ENCODE peak calls at places on chromosome 22, in ten cellular contexts. One of them, this sample, is unnamed. For H3K27me3, the result is how much of the 10 kb centered on the place peaks cover.

GRCh38 chr22:25564320-25564978 is at the start of gene GRK3:
- DNase-seq in ovary: peak
- DNase-seq in HCT116: peak
- DNase-seq in heart left ventricle: peak
- DNase-seq in adrenal gland: peak
- DNase-seq in uterus: peak
- DNase-seq in IMR-90: peak
- DNase-seq in tibial nerve: peak
- DNase-seq in upper lobe of left lung: peak
- DNase-seq in Peyer's patch: peak
- DNase-seq in this sample: peak

GRCh38 chr22:37145415-37146385 is 4.0 kb downstream of the IL2RB start:
- DNase-seq in ovary: no peak
- DNase-seq in HCT116: no peak
- DNase-seq in heart left ventricle: no peak
- DNase-seq in adrenal gland: no peak
- DNase-seq in uterus: no peak
- DNase-seq in IMR-90: peak
- DNase-seq in tibial nerve: no peak
- DNase-seq in upper lobe of left lung: no peak
- DNase-seq in Peyer's patch: peak
- DNase-seq in this sample: no peak

GRCh38 chr22:20239063-20239950 is 28.8 kb downstream of the RTN4R start:
- DNase-seq in ovary: peak
- DNase-seq in HCT116: no peak
- DNase-seq in heart left ventricle: peak
- DNase-seq in adrenal gland: peak
- DNase-seq in uterus: peak
- DNase-seq in IMR-90: peak
- DNase-seq in tibial nerve: no peak
- DNase-seq in upper lobe of left lung: no peak
- DNase-seq in Peyer's patch: peak
- DNase-seq in this sample: peak

GRCh38 chr22:49670610-49671330 is 156.9 kb downstream of the BRD1 start:
- DNase-seq in ovary: no peak
- DNase-seq in HCT116: no peak
- DNase-seq in heart left ventricle: no peak
- DNase-seq in adrenal gland: no peak
- DNase-seq in uterus: no peak
- DNase-seq in IMR-90: no peak
- DNase-seq in tibial nerve: no peak
- DNase-seq in upper lobe of left lung: peak
- DNase-seq in Peyer's patch: peak
- DNase-seq in this sample: peak

GRCh38 chr22:50423956-50424355 is 50.9 kb downstream of the SBF1 start:
- DNase-seq in ovary: no peak
- DNase-seq in HCT116: no peak
- DNase-seq in heart left ventricle: no peak
- DNase-seq in adrenal gland: no peak
- DNase-seq in uterus: no peak
- DNase-seq in IMR-90: no peak
- DNase-seq in tibial nerve: no peak
- DNase-seq in upper lobe of left lung: no peak
- DNase-seq in Peyer's patch: no peak
- DNase-seq in this sample: no peak

GRCh38 chr22:47161631-47162030 is 399.2 kb downstream of the TBC1D22A start:
- DNase-seq in ovary: peak
- DNase-seq in HCT116: no peak
- DNase-seq in heart left ventricle: no peak
- DNase-seq in adrenal gland: peak
- DNase-seq in uterus: peak
- DNase-seq in IMR-90: no peak
- DNase-seq in tibial nerve: no peak
- DNase-seq in upper lobe of left lung: peak
- DNase-seq in Peyer's patch: peak
- DNase-seq in this sample: peak

GRCh38 chr22:42645938-42646568 is 3.1 kb downstream of the CYB5R3 start:
- DNase-seq in ovary: no peak
- DNase-seq in HCT116: no peak
- DNase-seq in heart left ventricle: no peak
- DNase-seq in adrenal gland: no peak
- DNase-seq in uterus: no peak
- DNase-seq in IMR-90: no peak
- DNase-seq in tibial nerve: no peak
- DNase-seq in upper lobe of left lung: peak
- DNase-seq in Peyer's patch: peak
- DNase-seq in this sample: no peak

GRCh38 chr22:27825174-27825573 is 23.6 kb upstream of the MN1 start:
- DNase-seq in ovary: no peak
- DNase-seq in HCT116: no peak
- DNase-seq in heart left ventricle: no peak
- DNase-seq in adrenal gland: no peak
- DNase-seq in uterus: no peak
- DNase-seq in IMR-90: no peak
- DNase-seq in tibial nerve: no peak
- DNase-seq in upper lobe of left lung: no peak
- DNase-seq in Peyer's patch: no peak
- DNase-seq in this sample: no peak

GRCh38 chr22:32958021-32958420 is 100.2 kb downstream of the SYN3 start:
- DNase-seq in ovary: no peak
- DNase-seq in HCT116: no peak
- DNase-seq in heart left ventricle: no peak
- DNase-seq in adrenal gland: no peak
- DNase-seq in uterus: no peak
- DNase-seq in IMR-90: no peak
- DNase-seq in tibial nerve: no peak
- DNase-seq in upper lobe of left lung: no peak
- DNase-seq in Peyer's patch: no peak
- DNase-seq in this sample: no peak

GRCh38 chr22:47001288-47001687 is 238.8 kb downstream of the TBC1D22A start:
- DNase-seq in ovary: no peak
- DNase-seq in HCT116: no peak
- DNase-seq in heart left ventricle: no peak
- DNase-seq in adrenal gland: no peak
- DNase-seq in uterus: no peak
- DNase-seq in IMR-90: no peak
- DNase-seq in tibial nerve: no peak
- DNase-seq in upper lobe of left lung: no peak
- DNase-seq in Peyer's patch: no peak
- DNase-seq in this sample: no peak

GRCh38 chr22:49992921-49993648 is 19.5 kb downstream of the IL17REL start:
- DNase-seq in ovary: no peak
- DNase-seq in HCT116: no peak
- DNase-seq in heart left ventricle: no peak
- DNase-seq in adrenal gland: peak
- DNase-seq in uterus: no peak
- DNase-seq in IMR-90: peak
- DNase-seq in tibial nerve: no peak
- DNase-seq in upper lobe of left lung: peak
- DNase-seq in Peyer's patch: peak
- DNase-seq in this sample: peak

GRCh38 chr22:21000215-21000986 is 1.5 kb downstream of the THAP7 start:
- DNase-seq in ovary: no peak
- DNase-seq in HCT116: no peak
- DNase-seq in heart left ventricle: peak
- DNase-seq in adrenal gland: no peak
- DNase-seq in uterus: no peak
- DNase-seq in IMR-90: no peak
- DNase-seq in tibial nerve: no peak
- DNase-seq in upper lobe of left lung: no peak
- DNase-seq in Peyer's patch: no peak
- DNase-seq in this sample: peak

DNA sequence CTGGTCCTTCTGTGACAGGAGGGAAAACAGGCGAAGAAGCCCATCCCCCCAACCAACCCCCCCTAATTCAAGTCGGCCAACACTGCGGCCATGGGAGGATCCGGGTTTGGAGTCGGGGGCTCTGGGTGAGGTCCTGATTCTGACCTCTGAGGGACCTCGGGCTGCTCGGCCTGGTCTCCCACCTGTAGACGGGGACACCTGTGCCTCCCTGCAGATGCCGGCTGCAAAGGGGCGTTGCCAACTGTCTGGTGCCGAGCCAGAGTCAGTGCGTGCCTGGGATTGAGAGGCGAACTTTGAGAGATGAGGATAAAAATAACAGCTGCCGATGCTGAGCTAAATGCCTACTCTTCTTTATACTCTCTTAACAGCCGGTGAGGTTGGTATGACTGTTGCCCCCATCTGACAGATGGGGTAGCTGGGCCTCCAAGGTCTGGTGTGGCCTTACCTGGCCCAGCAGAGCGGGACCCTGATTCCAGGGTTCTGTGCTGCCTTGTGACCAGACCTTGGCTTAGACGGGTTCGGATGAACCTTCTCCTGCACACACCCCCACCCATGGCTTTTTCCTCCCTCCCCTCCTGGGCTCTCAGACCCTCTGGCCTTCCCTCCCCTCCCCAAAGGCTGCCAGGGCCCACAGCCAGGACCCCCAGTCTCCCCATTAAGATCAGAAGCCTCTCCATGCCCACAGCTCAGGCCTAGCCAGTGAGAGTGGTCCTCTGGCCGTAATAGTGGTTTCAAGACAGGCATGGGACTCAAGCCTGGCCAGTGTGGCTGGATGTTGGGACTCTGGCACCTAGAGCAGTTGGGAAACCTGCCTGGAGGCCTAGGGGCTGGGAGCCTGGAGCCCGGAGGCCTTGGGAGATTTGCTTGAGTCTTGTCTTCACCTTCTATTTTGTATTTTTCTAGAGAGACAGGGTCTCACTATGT is 41.7 kb downstream of the KCNJ4 start:
- DNase-seq in ovary: no peak
- DNase-seq in HCT116: no peak
- DNase-seq in heart left ventricle: peak
- DNase-seq in adrenal gland: peak
- DNase-seq in uterus: peak
- DNase-seq in IMR-90: no peak
- DNase-seq in tibial nerve: no peak
- DNase-seq in upper lobe of left lung: peak
- DNase-seq in Peyer's patch: peak
- DNase-seq in this sample: peak
- H3K4me3 ChIP-seq in ovary: peak
- H3K4me3 ChIP-seq in HCT116: no peak
- H3K4me3 ChIP-seq in heart left ventricle: peak
- H3K4me3 ChIP-seq in adrenal gland: no peak
- H3K4me3 ChIP-seq in uterus: no peak
- H3K4me3 ChIP-seq in IMR-90: no peak
- H3K4me3 ChIP-seq in tibial nerve: no peak
- H3K4me3 ChIP-seq in upper lobe of left lung: peak
- H3K4me3 ChIP-seq in Peyer's patch: peak
- H3K4me3 ChIP-seq in this sample: no peak

GRCh38 chr22:43885786-43886185 is 6.0 kb downstream of the PNPLA5 start:
- DNase-seq in ovary: no peak
- DNase-seq in HCT116: no peak
- DNase-seq in heart left ventricle: no peak
- DNase-seq in adrenal gland: no peak
- DNase-seq in uterus: no peak
- DNase-seq in IMR-90: no peak
- DNase-seq in tibial nerve: no peak
- DNase-seq in upper lobe of left lung: no peak
- DNase-seq in Peyer's patch: no peak
- DNase-seq in this sample: no peak

GRCh38 chr22:43885319-43885671 is 6.5 kb downstream of the PNPLA5 start:
- DNase-seq in ovary: no peak
- DNase-seq in HCT116: no peak
- DNase-seq in heart left ventricle: no peak
- DNase-seq in adrenal gland: no peak
- DNase-seq in uterus: no peak
- DNase-seq in IMR-90: no peak
- DNase-seq in tibial nerve: no peak
- DNase-seq in upper lobe of left lung: no peak
- DNase-seq in Peyer's patch: no peak
- DNase-seq in this sample: no peak

GRCh38 chr22:43887391-43887790 is 4.4 kb downstream of the PNPLA5 start:
- DNase-seq in ovary: no peak
- DNase-seq in HCT116: no peak
- DNase-seq in heart left ventricle: no peak
- DNase-seq in adrenal gland: no peak
- DNase-seq in uterus: no peak
- DNase-seq in IMR-90: no peak
- DNase-seq in tibial nerve: no peak
- DNase-seq in upper lobe of left lung: no peak
- DNase-seq in Peyer's patch: no peak
- DNase-seq in this sample: no peak

GRCh38 chr22:43884600-43885318 is 7.1 kb downstream of the PNPLA5 start:
- DNase-seq in ovary: peak
- DNase-seq in HCT116: no peak
- DNase-seq in heart left ventricle: peak
- DNase-seq in adrenal gland: peak
- DNase-seq in uterus: no peak
- DNase-seq in IMR-90: peak
- DNase-seq in tibial nerve: peak
- DNase-seq in upper lobe of left lung: peak
- DNase-seq in Peyer's patch: peak
- DNase-seq in this sample: peak

DNA sequence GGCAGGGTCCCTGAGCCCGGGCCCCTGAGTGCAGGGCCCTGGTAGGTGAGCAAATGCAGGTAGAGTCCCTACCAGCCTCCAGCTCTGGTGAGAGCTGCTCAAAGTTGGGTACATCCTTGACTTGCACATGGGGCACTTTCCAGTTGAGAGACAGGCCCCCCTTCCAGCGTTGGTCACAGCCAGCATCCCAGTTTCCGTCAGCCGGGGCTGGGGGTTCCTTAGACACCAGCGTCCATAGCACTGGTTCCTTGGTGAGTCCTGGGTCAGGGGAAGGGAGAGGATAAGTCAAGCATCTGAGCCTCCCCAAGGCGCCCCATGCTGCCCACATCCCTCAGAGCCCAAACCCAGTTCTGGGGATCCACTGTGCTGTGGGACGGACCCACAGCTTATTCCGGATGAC is 5.6 kb downstream of the PNPLA5 start:
- DNase-seq in ovary: no peak
- DNase-seq in HCT116: no peak
- DNase-seq in heart left ventricle: no peak
- DNase-seq in adrenal gland: no peak
- DNase-seq in uterus: no peak
- DNase-seq in IMR-90: no peak
- DNase-seq in tibial nerve: no peak
- DNase-seq in upper lobe of left lung: no peak
- DNase-seq in Peyer's patch: no peak
- DNase-seq in this sample: no peak
- H3K27me3 ChIP-seq in ovary: under half
- H3K27me3 ChIP-seq in HCT116: under half
- H3K27me3 ChIP-seq in heart left ventricle: under half
- H3K27me3 ChIP-seq in adrenal gland: under half
- H3K27me3 ChIP-seq in uterus: under half
- H3K27me3 ChIP-seq in IMR-90: under half
- H3K27me3 ChIP-seq in tibial nerve: under half
- H3K27me3 ChIP-seq in upper lobe of left lung: under half
- H3K27me3 ChIP-seq in Peyer's patch: under half
- H3K27me3 ChIP-seq in this sample: under half

GRCh38 chr22:44154431-44154942 is 26.2 kb upstream of the PARVG start:
- DNase-seq in ovary: no peak
- DNase-seq in HCT116: no peak
- DNase-seq in heart left ventricle: no peak
- DNase-seq in adrenal gland: no peak
- DNase-seq in uterus: no peak
- DNase-seq in IMR-90: peak
- DNase-seq in tibial nerve: no peak
- DNase-seq in upper lobe of left lung: no peak
- DNase-seq in Peyer's patch: no peak
- DNase-seq in this sample: no peak
- TF ChIP-seq POLR2A in ovary: no peak
- TF ChIP-seq POLR2A in HCT116: no peak
- TF ChIP-seq POLR2A in heart left ventricle: no peak
- TF ChIP-seq POLR2A in adrenal gland: no peak
- TF ChIP-seq POLR2A in uterus: no peak
- TF ChIP-seq POLR2A in IMR-90: no peak
- TF ChIP-seq POLR2A in tibial nerve: no peak
- TF ChIP-seq POLR2A in upper lobe of left lung: no peak
- TF ChIP-seq POLR2A in Peyer's patch: no peak
- TF ChIP-seq POLR2A in this sample: no peak

GRCh38 chr22:29071261-29072045 is 1.4 kb upstream of the KREMEN1 start:
- DNase-seq in ovary: peak
- DNase-seq in HCT116: no peak
- DNase-seq in heart left ventricle: peak
- DNase-seq in adrenal gland: no peak
- DNase-seq in uterus: peak
- DNase-seq in IMR-90: peak
- DNase-seq in tibial nerve: no peak
- DNase-seq in upper lobe of left lung: peak
- DNase-seq in Peyer's patch: peak
- DNase-seq in this sample: peak
- H3K4me3 ChIP-seq in ovary: peak
- H3K4me3 ChIP-seq in HCT116: peak
- H3K4me3 ChIP-seq in heart left ventricle: peak
- H3K4me3 ChIP-seq in adrenal gland: no peak
- H3K4me3 ChIP-seq in uterus: peak
- H3K4me3 ChIP-seq in IMR-90: no peak
- H3K4me3 ChIP-seq in tibial nerve: peak
- H3K4me3 ChIP-seq in upper lobe of left lung: peak
- H3K4me3 ChIP-seq in Peyer's patch: peak
- H3K4me3 ChIP-seq in this sample: peak

This sample was measured in spleen.